ENCODE peak calls at places on chromosomes 4 and X, in four cellular contexts. One of them, this sample, is unnamed.

GRCh38 chrX:10078266-10078665 is 78.5 kb upstream of the CLCN4 start:
- DNase-seq in uterus: no peak
- DNase-seq in A549: no peak
- DNase-seq in heart left ventricle: no peak
- DNase-seq in this sample: no peak

GRCh38 chrX:145630806-145631435 is 186.7 kb upstream of the SLITRK2 start:
- DNase-seq in uterus: no peak
- DNase-seq in heart left ventricle: no peak
- DNase-seq in A549: no peak
- DNase-seq in this sample: no peak

GRCh38 chr4:163566257-163566656 is 71.8 kb downstream of the TMA16 start:
- DNase-seq in uterus: no peak
- DNase-seq in A549: no peak
- DNase-seq in heart left ventricle: no peak
- DNase-seq in this sample: no peak

GRCh38 chrX:46710927-46711623 is 47.8 kb downstream of the SLC9A7 start:
- DNase-seq in heart left ventricle: no peak
- DNase-seq in A549: no peak
- DNase-seq in uterus: no peak
- DNase-seq in this sample: no peak

GRCh38 chrX:8845060-8845459 is 43.9 kb upstream of the FAM9A start:
- DNase-seq in heart left ventricle: no peak
- DNase-seq in uterus: no peak
- DNase-seq in A549: peak; percentile 62
- DNase-seq in this sample: peak; percentile 10

GRCh38 chr4:107166181-107166580 is 130.1 kb upstream of the DKK2 start:
- DNase-seq in uterus: no peak
- DNase-seq in heart left ventricle: no peak
- DNase-seq in A549: no peak
- DNase-seq in this sample: no peak

GRCh38 chr4:108399610-108400265 is 220.6 kb upstream of the RPL34 start:
- DNase-seq in A549: no peak
- DNase-seq in uterus: no peak
- DNase-seq in heart left ventricle: no peak
- DNase-seq in this sample: no peak

GRCh38 chr4:156190606-156191005 is 236.9 kb upstream of the CTSO start:
- DNase-seq in uterus: no peak
- DNase-seq in heart left ventricle: no peak
- DNase-seq in A549: no peak
- DNase-seq in this sample: no peak

GRCh38 chrX:118350221-118350620 is 4.3 kb downstream of the WDR44 start:
- DNase-seq in heart left ventricle: no peak
- DNase-seq in uterus: no peak
- DNase-seq in A549: no peak
- DNase-seq in this sample: no peak

GRCh38 chr4:22997358-22998224 is 304.9 kb downstream of the GBA3 start:
- DNase-seq in A549: no peak
- DNase-seq in uterus: no peak
- DNase-seq in heart left ventricle: no peak
- DNase-seq in this sample: no peak

GRCh38 chrX:8323356-8323755 is 141.3 kb upstream of the VCX3B start:
- DNase-seq in A549: no peak
- DNase-seq in heart left ventricle: no peak
- DNase-seq in uterus: no peak
- DNase-seq in this sample: no peak

GRCh38 chr4:47686294-47686872 is 151.5 kb downstream of the CORIN start:
- DNase-seq in A549: peak; percentile 6
- DNase-seq in uterus: peak; percentile 28
- DNase-seq in heart left ventricle: peak; percentile 18
- DNase-seq in this sample: peak; percentile 37

GRCh38 chr4:187965726-187966125 is 29.8 kb upstream of the ZFP42 start:
- DNase-seq in heart left ventricle: no peak
- DNase-seq in A549: no peak
- DNase-seq in uterus: no peak
- DNase-seq in this sample: no peak

GRCh38 chr4:10584042-10584441 is 100.5 kb downstream of the CLNK start:
- DNase-seq in uterus: no peak
- DNase-seq in heart left ventricle: peak; percentile 38
- DNase-seq in A549: no peak
- DNase-seq in this sample: peak; percentile 13

GRCh38 chr4:18075823-18076433 is 54.4 kb upstream of the LCORL start:
- DNase-seq in heart left ventricle: peak; percentile 57
- DNase-seq in A549: no peak
- DNase-seq in uterus: no peak
- DNase-seq in this sample: peak; percentile 3

GRCh38 chr4:2186133-2186864 is 55.6 kb downstream of the HAUS3 start:
- DNase-seq in uterus: no peak
- DNase-seq in A549: no peak
- DNase-seq in heart left ventricle: no peak
- DNase-seq in this sample: peak; percentile 57

GRCh38 chrX:115311666-115312065 is 22.2 kb downstream of the LUZP4 start:
- DNase-seq in heart left ventricle: peak; percentile 10
- DNase-seq in A549: no peak
- DNase-seq in uterus: no peak
- DNase-seq in this sample: no peak

GRCh38 chrX:10031743-10032142 is 64.6 kb downstream of the CLDN34 start:
- DNase-seq in uterus: no peak
- DNase-seq in heart left ventricle: no peak
- DNase-seq in A549: no peak
- DNase-seq in this sample: no peak

GRCh38 chrX:48465336-48465933 is 4.6 kb downstream of the SLC38A5 start:
- DNase-seq in uterus: no peak
- DNase-seq in A549: no peak
- DNase-seq in heart left ventricle: no peak
- DNase-seq in this sample: no peak

GRCh38 chrX:47991263-47992092 is 12.3 kb downstream of the ZNF182 start:
- DNase-seq in heart left ventricle: no peak
- DNase-seq in uterus: no peak
- DNase-seq in A549: no peak
- DNase-seq in this sample: no peak

DNA sequence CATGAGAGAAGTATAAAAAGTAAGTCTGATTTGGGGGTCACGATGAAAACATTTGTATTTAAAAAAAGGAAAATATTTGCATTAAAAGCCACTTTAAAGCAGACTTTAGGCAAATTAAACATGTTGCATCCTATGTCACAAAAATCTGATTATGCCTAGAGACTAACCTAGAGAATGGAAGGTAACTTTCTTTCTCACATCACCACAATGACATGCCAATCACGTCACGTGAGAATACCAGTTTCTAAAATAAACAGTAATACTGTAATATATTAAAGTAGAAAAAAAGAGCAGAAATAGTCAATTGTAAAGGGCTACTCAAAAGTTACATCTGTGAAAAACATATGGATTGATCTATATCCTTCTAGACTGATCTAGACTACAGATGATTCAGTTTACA is 3.3 kb downstream of the CHIC2 start:
- DNase-seq in A549: no peak
- DNase-seq in heart left ventricle: no peak
- DNase-seq in uterus: no peak
- DNase-seq in this sample: no peak
- H3K4me1 ChIP-seq in A549: peaks cover 21% of the 10 kb centered on the region
- H3K4me1 ChIP-seq in heart left ventricle: peaks cover 37% of the 10 kb centered on the region
- H3K4me1 ChIP-seq in uterus: peaks cover 3% of the 10 kb centered on the region
- H3K4me1 ChIP-seq in this sample: peaks cover 37% of the 10 kb centered on the region

DNA sequence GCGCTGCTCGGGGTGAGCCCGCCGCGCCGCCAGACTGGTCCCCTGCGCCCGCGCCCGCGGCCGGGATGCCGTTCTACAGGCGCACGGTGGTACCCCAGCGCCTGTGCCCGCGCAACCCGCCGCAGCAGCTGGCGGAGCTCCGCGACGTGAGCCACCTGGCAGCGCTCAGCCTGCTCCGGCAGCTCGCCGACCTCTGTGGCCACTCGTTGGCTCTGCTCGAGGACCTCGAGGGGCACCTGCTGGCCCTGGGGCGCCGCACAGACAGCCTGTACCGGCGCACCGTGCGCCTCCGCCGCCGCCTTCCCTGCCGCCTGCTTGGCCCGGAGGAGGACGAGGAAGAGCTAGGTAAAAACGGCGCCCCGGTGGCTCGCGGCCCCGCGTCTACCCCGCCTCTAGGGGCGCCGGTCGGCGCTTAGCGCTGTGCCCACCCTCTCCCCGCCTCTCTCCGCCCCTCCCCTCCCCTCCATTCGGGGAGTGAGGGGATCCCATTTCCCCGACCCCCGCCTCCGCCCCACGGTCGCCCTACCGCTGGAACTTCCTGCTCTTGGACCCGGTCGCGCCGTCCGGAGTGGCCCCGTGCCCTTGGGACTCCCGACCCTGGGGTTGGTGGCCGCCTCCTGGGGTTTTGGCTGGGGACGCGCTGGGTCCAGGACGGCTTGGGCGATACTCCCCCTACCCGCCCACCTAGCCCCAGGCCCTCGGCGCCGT is 532 bp downstream of the NHSL2 start:
- DNase-seq in uterus: peak; percentile 35
- DNase-seq in heart left ventricle: peak; percentile 12
- DNase-seq in A549: peak; percentile 42
- DNase-seq in this sample: peak; percentile 26
- H3K4me3 ChIP-seq in uterus: peak overlapping the region; percentile 19
- H3K4me3 ChIP-seq in heart left ventricle: peak overlapping the region; percentile 53
- H3K4me3 ChIP-seq in A549: peak overlapping the region; percentile 57
- H3K4me3 ChIP-seq in this sample: no peak overlapping the region

GRCh38 chr4:130197946-130198345 is 1102.0 kb downstream of the C4orf33 start:
- DNase-seq in uterus: no peak
- DNase-seq in A549: no peak
- DNase-seq in heart left ventricle: no peak
- DNase-seq in this sample: no peak

GRCh38 chr4:130203571-130203970 is 1107.6 kb downstream of the C4orf33 start:
- DNase-seq in A549: no peak
- DNase-seq in heart left ventricle: no peak
- DNase-seq in uterus: no peak
- DNase-seq in this sample: no peak
- TF ChIP-seq POLR2A in A549: no peak
- TF ChIP-seq POLR2A in heart left ventricle: no peak
- TF ChIP-seq POLR2A in uterus: no peak
- TF ChIP-seq POLR2A in this sample: no peak

DNA sequence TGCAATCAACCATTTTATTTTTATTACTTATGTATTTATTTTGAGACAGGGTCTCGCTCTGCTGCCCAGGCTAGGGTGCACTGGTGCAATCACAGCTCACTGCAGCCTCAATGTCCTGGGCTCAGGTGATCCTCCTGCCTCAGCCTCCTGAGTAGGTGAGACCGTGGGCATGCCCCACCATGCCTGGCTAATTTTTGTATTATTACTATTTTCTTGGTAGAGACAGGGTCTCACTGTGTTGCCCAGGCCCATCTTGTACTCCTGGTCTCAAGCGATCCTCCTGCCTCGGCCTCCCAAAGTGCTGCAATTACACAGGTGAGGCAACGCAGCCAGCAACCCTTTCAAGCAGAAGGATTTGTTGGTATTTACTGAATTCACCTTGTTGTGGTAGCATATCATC is 60.3 kb upstream of the PPP2R3B start:
- DNase-seq in uterus: no peak
- DNase-seq in A549: no peak
- DNase-seq in heart left ventricle: no peak
- DNase-seq in this sample: no peak
- H3K4me1 ChIP-seq in uterus: no peaks in the 10 kb centered on the region
- H3K4me1 ChIP-seq in A549: peaks cover 4% of the 10 kb centered on the region
- H3K4me1 ChIP-seq in heart left ventricle: no peaks in the 10 kb centered on the region
- H3K4me1 ChIP-seq in this sample: no peaks in the 10 kb centered on the region

DNA sequence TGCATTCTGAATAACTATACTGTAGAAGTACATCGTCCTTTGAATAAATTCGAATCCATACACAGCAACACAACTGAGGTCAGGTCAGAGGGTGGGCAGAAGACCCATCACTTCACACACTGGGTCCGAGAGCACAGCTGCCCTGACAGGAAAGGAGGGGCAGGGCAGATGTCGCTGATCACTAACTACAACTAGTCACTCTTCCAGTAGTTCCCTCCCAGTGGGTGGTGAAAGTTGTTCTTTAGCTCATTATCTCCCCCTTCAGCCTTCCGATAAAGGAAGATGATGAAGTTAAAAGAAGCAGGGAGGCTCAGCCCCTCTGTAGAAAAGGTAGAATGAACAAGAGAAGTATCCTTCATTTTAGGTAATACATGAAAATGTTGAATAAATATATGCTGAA is 278.9 kb downstream of the INPP4B start:
- DNase-seq in heart left ventricle: no peak
- DNase-seq in uterus: no peak
- DNase-seq in A549: peak; percentile 4
- DNase-seq in this sample: no peak
- H3K4me3 ChIP-seq in heart left ventricle: no peak overlapping the region
- H3K4me3 ChIP-seq in uterus: no peak overlapping the region
- H3K4me3 ChIP-seq in A549: no peak overlapping the region
- H3K4me3 ChIP-seq in this sample: no peak overlapping the region

GRCh38 chr4:118277243-118277642 is 75.6 kb downstream of the PRSS12 start:
- DNase-seq in heart left ventricle: no peak
- DNase-seq in uterus: no peak
- DNase-seq in A549: no peak
- DNase-seq in this sample: no peak

GRCh38 chr4:118279920-118280432 is 72.8 kb downstream of the PRSS12 start:
- DNase-seq in heart left ventricle: no peak
- DNase-seq in A549: no peak
- DNase-seq in uterus: no peak
- DNase-seq in this sample: no peak

GRCh38 chr4:118280501-118281218 is 72.1 kb downstream of the PRSS12 start:
- DNase-seq in uterus: no peak
- DNase-seq in heart left ventricle: peak; percentile 24
- DNase-seq in A549: peak; percentile 18
- DNase-seq in this sample: peak; percentile 69

GRCh38 chr4:118279328-118279727 is 73.5 kb downstream of the PRSS12 start:
- DNase-seq in heart left ventricle: no peak
- DNase-seq in uterus: no peak
- DNase-seq in A549: no peak
- DNase-seq in this sample: no peak

DNA sequence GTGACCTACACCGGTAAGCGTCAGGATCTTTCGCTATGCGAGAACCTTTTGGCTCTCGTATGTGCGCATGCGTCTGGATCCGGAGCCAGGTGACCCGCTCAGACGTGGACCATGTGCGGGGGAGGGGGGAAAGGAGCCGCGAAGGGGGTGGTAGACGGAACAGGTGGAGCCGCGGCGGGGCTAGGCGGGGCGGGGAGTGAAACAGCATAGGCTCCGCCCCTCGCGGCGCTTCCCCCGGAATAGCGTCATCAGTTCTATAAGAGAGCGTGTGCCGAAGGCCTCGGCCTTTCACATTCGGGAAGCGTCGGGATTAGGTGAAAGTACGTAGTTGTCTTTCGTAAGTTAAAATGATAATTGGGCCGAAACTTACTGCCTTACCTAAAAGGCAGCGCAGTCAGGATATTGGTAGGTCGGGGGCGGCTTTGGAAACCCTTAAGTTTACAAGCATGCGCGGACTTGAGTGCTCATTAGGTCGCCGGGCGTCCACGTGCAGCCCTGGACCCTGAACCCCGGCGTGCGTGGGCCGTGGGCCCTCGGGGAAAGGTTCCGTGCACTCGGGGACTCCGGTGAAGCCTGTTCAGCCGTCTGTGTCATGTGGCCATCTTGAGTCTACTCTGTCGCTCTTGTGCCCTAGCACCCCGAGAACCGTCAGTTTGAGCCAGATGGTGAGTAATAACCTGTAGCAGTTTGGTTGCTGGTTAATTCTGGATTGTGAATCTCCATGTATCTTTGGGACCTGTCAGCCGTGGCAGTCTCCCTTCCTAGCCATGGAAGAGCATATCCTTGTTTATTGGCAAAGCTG is 74.1 kb downstream of the PRSS12 start:
- DNase-seq in heart left ventricle: peak; percentile 92
- DNase-seq in A549: peak; percentile 86
- DNase-seq in uterus: peak; percentile 90
- DNase-seq in this sample: peak; percentile 99
- TF ChIP-seq POLR2A in heart left ventricle: peak; percentile 88
- TF ChIP-seq POLR2A in A549: peak; percentile 67
- TF ChIP-seq POLR2A in uterus: peak; percentile 78
- TF ChIP-seq POLR2A in this sample: peak; percentile 51